ENCODE peak calls at places on chromosomes 11 and 22, in ten cellular contexts. T is A673; O is Caco-2; A is heart right ventricle; M is CD8-positive, alpha-beta T cell; R is osteoblast; Y is brain microvascular endothelial cell; W is IMR-90; L is bronchial epithelial cell; D is AG04450. C is an unnamed sample.

GRCh38 chr11:130819561-130819960 is 96.7 kb downstream of the SNX19 start:
- DNase-seq in R (no peak), O (no peak), L (no peak), D (no peak), Y (no peak), M (no peak), W (no peak), A (no peak), T (peak), C (peak)

GRCh38 chr11:94183886-94184264 is 55.2 kb downstream of the PANX1 start:
- DNase-seq in O (peak), W (peak), M (no peak), L (peak), D (no peak), R (peak), T (peak), Y (peak), A (peak), C (peak)

GRCh38 chr22:30208631-30209603 is 37.6 kb downstream of the LIF start:
- DNase-seq in R (peak), W (peak), A (peak), Y (peak), M (no peak), L (no peak), O (peak), D (peak), T (no peak), C (peak)

GRCh38 chr11:46380340-46381045 is 976 bp upstream of the MDK start:
- DNase-seq in R (peak), Y (no peak), T (peak), L (no peak), M (peak), A (peak), D (no peak), O (peak), W (no peak), C (peak)

GRCh38 chr11:27291954-27292641 is 70.9 kb downstream of the CCDC34 start:
- DNase-seq in O (no peak), Y (no peak), R (peak), T (peak), D (no peak), W (no peak), A (no peak), M (no peak), L (peak), C (peak)

GRCh38 chr11:95145430-95146063 is 55.9 kb downstream of the ENDOD1 start:
- DNase-seq in T (no peak), R (no peak), M (no peak), W (no peak), L (no peak), O (no peak), D (no peak), Y (no peak), A (no peak), C (no peak)

GRCh38 chr22:41870786-41871185 is 37.9 kb downstream of the SREBF2 start:
- DNase-seq in W (no peak), T (no peak), M (no peak), R (no peak), Y (no peak), L (no peak), D (no peak), A (no peak), O (no peak), C (no peak)

GRCh38 chr11:57667715-57668466 is at the start of gene ZDHHC5:
- DNase-seq in M (peak), Y (peak), W (peak), O (peak), L (peak), T (peak), R (peak), A (peak), D (peak), C (peak)

GRCh38 chr11:128289048-128289447 is 298.3 kb downstream of the ETS1 start:
- DNase-seq in L (no peak), O (no peak), A (no peak), W (no peak), T (no peak), M (no peak), D (no peak), R (no peak), Y (no peak), C (no peak)

GRCh38 chr11:83157755-83158473 is 983 bp downstream of the PCF11 start:
- DNase-seq in O (peak), L (peak), M (peak), Y (peak), W (peak), D (no peak), R (no peak), A (peak), T (peak), C (peak)

GRCh38 chr11:127993788-127994187 is 593.6 kb downstream of the ETS1 start:
- DNase-seq in Y (no peak), O (no peak), T (peak), M (no peak), D (no peak), W (no peak), L (no peak), R (peak), A (no peak), C (no peak)

GRCh38 chr22:29112102-29112501 is 39.3 kb downstream of the KREMEN1 start:
- DNase-seq in D (no peak), R (peak), M (no peak), W (no peak), A (no peak), T (no peak), Y (no peak), L (no peak), O (no peak), C (no peak)

GRCh38 chr11:45922425-45923082 is at the start of gene LARGE2:
- DNase-seq in L (no peak), T (peak), D (no peak), R (peak), M (no peak), Y (no peak), A (no peak), O (peak), W (no peak), C (no peak)

GRCh38 chr11:46149342-46149741 is 28.1 kb upstream of the PHF21A start:
- DNase-seq in L (no peak), T (no peak), R (no peak), Y (no peak), A (no peak), O (no peak), W (no peak), M (no peak), D (no peak), C (no peak)

GRCh38 chr11:62588966-62589637 is 2.2 kb downstream of the TUT1 start:
- DNase-seq in W (no peak), Y (peak), L (no peak), M (no peak), A (no peak), O (no peak), D (no peak), T (no peak), R (peak), C (no peak)

GRCh38 chr11:57324886-57325734 is at the start of gene TNKS1BP1:
- DNase-seq in D (peak), R (peak), Y (peak), L (peak), O (peak), W (peak), T (peak), M (peak), A (peak), C (peak)

GRCh38 chr11:69374110-69374981 is 80.4 kb downstream of the MYEOV start:
- DNase-seq in Y (no peak), R (peak), M (no peak), O (peak), A (no peak), D (no peak), T (no peak), L (no peak), W (no peak), C (no peak)

GRCh38 chr11:75467881-75468280 is 34.9 kb upstream of the KLHL35 start:
- DNase-seq in T (no peak), A (no peak), L (no peak), W (no peak), D (no peak), O (no peak), M (no peak), Y (no peak), R (no peak), C (no peak)

GRCh38 chr11:77311701-77312100 is 10.2 kb upstream of the GDPD4 start:
- DNase-seq in L (no peak), Y (no peak), A (no peak), W (no peak), O (no peak), T (no peak), R (no peak), D (no peak), M (no peak), C (no peak)

GRCh38 chr22:22060200-22061084 is 77.9 kb upstream of the TOP3B start:
- DNase-seq in W (peak), L (peak), Y (peak), O (peak), D (no peak), T (peak), A (peak), R (no peak), M (peak), C (no peak)

GRCh38 chr22:37363593-37363992 is 63.7 kb downstream of the ELFN2 start:
- DNase-seq in T (no peak), Y (no peak), D (no peak), W (no peak), L (peak), M (no peak), R (no peak), O (no peak), A (no peak), C (no peak)

GRCh38 chr11:26930518-26931247 is 63.2 kb upstream of the FIBIN start:
- DNase-seq in L (no peak), T (no peak), W (peak), M (no peak), A (no peak), D (no peak), R (no peak), Y (peak), O (no peak), C (peak)

GRCh38 chr11:72848846-72849466 is 34.7 kb downstream of the ATG16L2 start:
- DNase-seq in Y (no peak), R (peak), O (no peak), M (peak), W (peak), T (peak), A (peak), L (peak), D (no peak), C (peak)

GRCh38 chr11:6606471-6607189 is 3.1 kb downstream of the ILK start:
- DNase-seq in R (peak), D (peak), T (peak), Y (peak), A (peak), M (no peak), W (peak), L (peak), O (peak), C (peak)
- H3K4me3 ChIP-seq in R (peak), D (peak), T (no peak), Y (peak), A (no peak), M (no peak), W (peak), L (no peak), O (no peak), C (peak)

GRCh38 chr11:65060913-65061408 is 2.6 kb upstream of the NAALADL1 start:
- DNase-seq in A (no peak), D (no peak), O (no peak), R (peak), W (no peak), T (peak), L (peak), Y (no peak), M (no peak), C (no peak)
- TF ChIP-seq CTCF in A (peak), D (peak), O (peak), R (peak), W (no peak), T (no peak), L (peak), Y (peak), M (no peak), C (peak)

GRCh38 chr22:27247691-27248434 is 553.7 kb downstream of the MN1 start:
- DNase-seq in A (peak), O (no peak), T (peak), L (no peak), D (no peak), R (peak), W (no peak), Y (no peak), M (no peak), C (peak)
- H3K4me3 ChIP-seq in A (no peak), O (no peak), T (no peak), L (no peak), D (no peak), R (no peak), W (no peak), Y (no peak), M (no peak), C (no peak)

GRCh38 chr11:123020968-123021367 is 39.3 kb upstream of the BSX start:
- DNase-seq in T (peak), L (peak), W (peak), A (no peak), R (peak), Y (peak), M (no peak), D (peak), O (peak), C (peak)
- TF ChIP-seq CTCF in T (peak), L (peak), W (peak), A (peak), R (peak), Y (peak), M (peak), D (peak), O (peak), C (peak)

C was measured in AG10803.